ENCODE peak calls at places on chromosomes 4 and X, in four cellular contexts. O is fibroblast of pulmonary artery, P is thyroid gland, F is endodermal cell. T is an unnamed sample.

GRCh38 chr4:182888894-182889293 is 28.3 kb downstream of the DCTD start:
- DNase-seq in O (no peak), P (no peak), F (no peak), T (no peak)

GRCh38 chr4:128854433-128854832 is 44.9 kb downstream of the JADE1 start:
- DNase-seq in O (peak; percentile 36), P (no peak), F (no peak), T (no peak)

GRCh38 chr4:2296621-2297601 is 35.0 kb upstream of the MXD4 start:
- DNase-seq in O (no peak), P (no peak), F (peak; percentile 49), T (no peak)

GRCh38 chr4:175422331-175422730 is 389.7 kb downstream of the GPM6A start:
- DNase-seq in O (no peak), P (no peak), F (no peak), T (no peak)

GRCh38 chrX:13463608-13464007 is 105.8 kb upstream of the EGFL6 start:
- DNase-seq in O (peak; percentile 90), P (no peak), F (no peak), T (peak; percentile 69)

GRCh38 chr4:121686265-121686664 is 10.5 kb downstream of the ANXA5 start:
- DNase-seq in O (no peak), P (no peak), F (no peak), T (peak; percentile 34)

GRCh38 chrX:26783512-26784225 is 567.7 kb downstream of the MAGEB5 start:
- DNase-seq in O (peak; percentile 25), P (no peak), F (peak; percentile 62), T (peak; percentile 44)

GRCh38 chr4:133720001-133720400 is 481.6 kb downstream of the PABPC4L start:
- DNase-seq in O (no peak), P (no peak), F (no peak), T (no peak)

GRCh38 chr4:153023692-153024394 is 87.7 kb downstream of the FHDC1 start:
- DNase-seq in O (no peak), P (no peak), F (no peak), T (peak; percentile 53)

GRCh38 chr4:114349543-114350175 is 248.9 kb upstream of the UGT8 start:
- DNase-seq in O (no peak), P (no peak), F (no peak), T (peak; percentile 62)

GRCh38 chr4:26088433-26088928 is 174.5 kb downstream of the SMIM20 start:
- DNase-seq in O (peak; percentile 38), P (no peak), F (no peak), T (peak; percentile 73)

GRCh38 chr4:108393870-108394269 is 225.1 kb upstream of the LEF1 start:
- DNase-seq in O (no peak), P (no peak), F (no peak), T (no peak)

GRCh38 chr4:108683479-108683878 is 33.1 kb downstream of the OSTC start:
- DNase-seq in O (peak; percentile 44), P (no peak), F (no peak), T (peak; percentile 53)

GRCh38 chr4:37068580-37068979 is 176.0 kb upstream of the NWD2 start:
- DNase-seq in O (no peak), P (no peak), F (peak; percentile 89), T (no peak)
- TF ChIP-seq CTCF in O (no peak), P (no peak), F (peak; percentile 87), T (no peak)

GRCh38 chrX:42098897-42099296 is 175.5 kb upstream of the CASK start:
- DNase-seq in O (peak; percentile 34), P (no peak), F (peak; percentile 63), T (no peak)

GRCh38 chrX:42106556-42106955 is 183.2 kb upstream of the CASK start:
- DNase-seq in O (no peak), P (no peak), F (no peak), T (no peak)

GRCh38 chrX:42097491-42097890 is 174.1 kb upstream of the CASK start:
- DNase-seq in O (no peak), P (no peak), F (no peak), T (no peak)

GRCh38 chrX:42107495-42108139 is 184.3 kb upstream of the CASK start:
- DNase-seq in O (no peak), P (no peak), F (no peak), T (no peak)

DNA sequence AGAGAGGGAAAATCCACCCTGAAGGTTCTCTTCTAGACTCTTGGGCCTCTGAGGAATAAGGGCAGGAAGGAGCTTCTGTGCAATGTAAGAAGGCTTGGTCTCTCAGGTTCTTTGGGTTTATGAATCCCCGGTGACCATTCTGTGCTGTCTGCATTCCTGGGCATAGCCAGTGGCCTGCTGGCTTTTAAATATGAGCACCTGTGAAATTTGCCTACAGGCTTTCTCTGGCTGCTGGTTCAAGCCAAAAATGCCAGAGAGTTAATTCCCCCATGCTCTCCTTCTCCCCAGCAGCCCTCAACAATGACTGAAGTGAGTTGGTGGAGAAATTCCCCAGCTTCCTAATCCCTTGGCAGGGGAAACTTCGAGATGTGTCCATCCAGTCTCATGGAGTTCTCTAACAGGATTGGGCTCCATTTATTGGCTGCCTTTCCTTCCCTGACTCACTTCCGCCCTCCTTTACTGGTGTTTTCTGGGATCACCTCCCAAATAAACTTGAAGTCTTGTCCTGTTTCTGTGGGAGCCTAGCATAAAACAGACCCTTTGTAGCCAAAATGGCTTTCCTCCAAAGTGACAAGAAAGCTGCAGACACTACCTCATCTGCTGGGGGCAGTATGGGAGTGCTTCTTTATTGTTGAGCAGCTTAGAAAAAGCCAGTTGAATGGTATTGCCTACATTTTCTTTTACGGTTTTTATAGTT is 179.4 kb upstream of the CASK start:
- DNase-seq in O (peak; percentile 73), P (no peak), F (no peak), T (peak; percentile 6)
- TF ChIP-seq CTCF in O (peak; percentile 16), P (no peak), F (peak; percentile 36), T (no peak)

GRCh38 chr4:7476820-7477219 is 42.1 kb upstream of the PSAPL1 start:
- DNase-seq in O (no peak), P (no peak), F (no peak), T (no peak)

GRCh38 chr4:7472443-7473013 is 37.8 kb upstream of the PSAPL1 start:
- DNase-seq in O (no peak), P (no peak), F (no peak), T (no peak)

GRCh38 chr4:7475207-7475606 is 40.5 kb upstream of the PSAPL1 start:
- DNase-seq in O (no peak), P (no peak), F (no peak), T (no peak)

GRCh38 chr4:7473096-7473495 is 38.4 kb upstream of the PSAPL1 start:
- DNase-seq in O (no peak), P (no peak), F (no peak), T (no peak)

GRCh38 chr4:7474320-7474719 is 39.6 kb upstream of the PSAPL1 start:
- DNase-seq in O (no peak), P (no peak), F (no peak), T (no peak)
- TF ChIP-seq CTCF in O (no peak), P (no peak), F (peak; percentile 42), T (no peak)

GRCh38 chrX:132375941-132376340 is 112.9 kb downstream of the MBNL3 start:
- DNase-seq in O (no peak), P (no peak), F (no peak), T (peak; percentile 10)
- TF ChIP-seq CTCF in O (peak; percentile 28), P (no peak), F (peak; percentile 80), T (peak; percentile 24)

DNA sequence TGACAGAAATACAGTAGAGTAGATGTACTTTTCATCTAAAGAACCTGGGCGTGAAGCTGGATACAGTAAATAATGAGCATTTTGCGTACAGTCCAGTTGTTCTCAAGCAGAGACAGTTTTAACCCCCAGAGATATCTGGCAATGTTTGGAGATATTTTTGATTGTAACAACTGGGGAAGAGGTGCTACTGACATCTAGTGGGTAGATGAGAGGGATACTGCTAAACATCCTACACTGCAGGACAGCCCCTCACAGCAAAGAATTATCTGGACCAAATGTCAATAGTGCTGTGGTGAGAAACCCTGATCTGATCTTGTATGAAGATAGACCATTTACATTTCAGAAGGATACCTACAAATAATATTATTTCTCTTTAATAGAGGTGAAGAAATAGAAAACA is 200.2 kb upstream of the FAM47A start:
- DNase-seq in O (peak; percentile 1), P (no peak), F (no peak), T (peak; percentile 16)
- TF ChIP-seq CTCF in O (peak; percentile 34), P (no peak), F (peak; percentile 80), T (peak; percentile 12)

GRCh38 chr4:895596-895995 is 36.5 kb downstream of the GAK start:
- DNase-seq in O (no peak), P (no peak), F (no peak), T (no peak)

GRCh38 chr4:893995-894705 is 38.0 kb downstream of the GAK start:
- DNase-seq in O (no peak), P (no peak), F (no peak), T (no peak)

GRCh38 chr4:896630-897029 is 35.5 kb downstream of the GAK start:
- DNase-seq in O (no peak), P (no peak), F (no peak), T (no peak)

GRCh38 chr4:898123-898522 is 34.0 kb downstream of the GAK start:
- DNase-seq in O (no peak), P (no peak), F (no peak), T (no peak)

GRCh38 chr4:896216-896615 is 35.9 kb downstream of the GAK start:
- DNase-seq in O (no peak), P (no peak), F (no peak), T (no peak)
- TF ChIP-seq CTCF in O (no peak), P (no peak), F (peak; percentile 62), T (no peak)

T was measured in MCF 10A.